ENCODE peak calls at places on chromosomes 13 and 19, in five cellular contexts. X is fibroblast of the aortic adventitia, E is type B pancreatic cell, B is SK-N-DZ, R is left colon. J is an unnamed sample.

GRCh38 chr19:5308471-5309437 is 31.9 kb downstream of the PTPRS start:
- DNase-seq in X (peak; percentile 90), E (no peak), B (no peak), R (peak; percentile 77), J (no peak)

GRCh38 chr13:22091971-22092300 is 421.1 kb downstream of the FGF9 start:
- DNase-seq in B (no peak), X (no peak), R (no peak), E (no peak), J (no peak)

GRCh38 chr19:47107201-47107952 is 6.2 kb downstream of the ZC3H4 start:
- DNase-seq in R (peak; percentile 53), X (peak; percentile 41), B (no peak), E (no peak), J (no peak)

GRCh38 chr19:48815870-48816501 is 5.2 kb upstream of the BCAT2 start:
- DNase-seq in R (no peak), X (no peak), B (peak; percentile 83), E (no peak), J (no peak)

GRCh38 chr19:40144151-40144550 is 47.1 kb upstream of the MAP3K10 start:
- DNase-seq in E (no peak), X (peak; percentile 22), R (no peak), B (no peak), J (no peak)

GRCh38 chr13:46321494-46322225 is 65.4 kb downstream of the RUBCNL start:
- DNase-seq in X (peak; percentile 82), R (no peak), E (no peak), B (peak; percentile 78), J (peak; percentile 38)

GRCh38 chr19:55085923-55086715 is 10.4 kb downstream of the EPS8L1 start:
- DNase-seq in B (no peak), E (no peak), R (no peak), X (no peak), J (no peak)

GRCh38 chr13:45975337-45975736 is 77.2 kb downstream of the ZC3H13 start:
- DNase-seq in X (no peak), B (no peak), R (no peak), E (no peak), J (no peak)

GRCh38 chr19:5889288-5889971 is 14.2 kb downstream of the NDUFA11 start:
- DNase-seq in B (no peak), R (no peak), X (peak; percentile 43), E (no peak), J (no peak)

GRCh38 chr19:31144471-31144870 is 204.8 kb downstream of the TSHZ3 start:
- DNase-seq in E (no peak), X (no peak), R (no peak), B (no peak), J (no peak)

J was measured in NT2/D1.